ENCODE peak calls at places on chromosome 18, in five cellular contexts. I is endothelial cell, Q is BE2C, D is NCI-H1092 treated with DMSO at 0.1 percent for 48 hours, G is 8988T. Z is an unnamed sample.

GRCh38 chr18:56545539-56545938 is 92.9 kb downstream of the TXNL1 start:
- DNase-seq in G (no peak), Q (no peak), D (no peak), I (no peak), Z (no peak)

GRCh38 chr18:38402509-38402908 is 836.9 kb upstream of the CELF4 start:
- DNase-seq in Q (no peak), G (no peak), D (no peak), I (no peak), Z (no peak)

GRCh38 chr18:71371951-71372605 is 1083.2 kb downstream of the SOCS6 start:
- DNase-seq in I (no peak), D (no peak), G (no peak), Q (peak), Z (no peak)

GRCh38 chr18:24659837-24660720 is 199.6 kb downstream of the HRH4 start:
- DNase-seq in D (no peak), I (no peak), Q (no peak), G (no peak), Z (no peak)

GRCh38 chr18:56903686-56904085 is 243.2 kb upstream of the BOD1L2 start:
- DNase-seq in D (no peak), Q (no peak), I (no peak), G (no peak), Z (no peak)

GRCh38 chr18:77127769-77128671 is 4.6 kb downstream of the MBP start:
- DNase-seq in D (no peak), I (no peak), Q (no peak), G (no peak), Z (no peak)

GRCh38 chr18:61448316-61448715 is 115.1 kb downstream of the CDH20 start:
- DNase-seq in G (no peak), I (no peak), Q (no peak), D (no peak), Z (no peak)

GRCh38 chr18:42649636-42650035 is 465.8 kb downstream of the RIT2 start:
- DNase-seq in Q (no peak), I (no peak), G (no peak), D (no peak), Z (no peak)

GRCh38 chr18:46660955-46661749 is 4.1 kb upstream of the LOXHD1 start:
- DNase-seq in G (no peak), I (peak), Q (peak), D (peak), Z (peak)

GRCh38 chr18:58129019-58129374 is 85.0 kb downstream of the NEDD4L start:
- DNase-seq in G (no peak), I (no peak), Q (no peak), D (no peak), Z (no peak)

GRCh38 chr18:47898696-47899095 is 31.8 kb downstream of the SMAD2 start:
- DNase-seq in G (no peak), I (no peak), Q (no peak), D (peak), Z (no peak)

GRCh38 chr18:63773616-63774015 is 1.6 kb upstream of the SERPINB7 start:
- DNase-seq in D (no peak), I (no peak), G (no peak), Q (no peak), Z (no peak)

Z was measured in head of caudate nucleus.